ENCODE peak calls at places on chromosomes 12 and 14, in four cellular contexts. One of them, this sample, is unnamed.

GRCh38 chr14:38868415-38869290 is 234.4 kb downstream of the SEC23A start:
- DNase-seq in sciatic nerve: no peak
- DNase-seq in GM13977: no peak
- DNase-seq in NCI-H1092 treated with DMSO at 0.1 percent for 48 hours: peak; percentile 81
- DNase-seq in this sample: no peak

GRCh38 chr12:23140710-23141109 is 515.7 kb downstream of the ETNK1 start:
- DNase-seq in NCI-H1092 treated with DMSO at 0.1 percent for 48 hours: no peak
- DNase-seq in GM13977: no peak
- DNase-seq in sciatic nerve: no peak
- DNase-seq in this sample: no peak

GRCh38 chr14:45610303-45610702 is 357.3 kb upstream of the MIS18BP1 start:
- DNase-seq in NCI-H1092 treated with DMSO at 0.1 percent for 48 hours: no peak
- DNase-seq in sciatic nerve: no peak
- DNase-seq in GM13977: no peak
- DNase-seq in this sample: peak; percentile 21

GRCh38 chr12:74285773-74286172 is 251.9 kb upstream of the ATXN7L3B start:
- DNase-seq in sciatic nerve: no peak
- DNase-seq in GM13977: no peak
- DNase-seq in NCI-H1092 treated with DMSO at 0.1 percent for 48 hours: no peak
- DNase-seq in this sample: no peak

GRCh38 chr12:87136330-87136976 is 880.3 kb upstream of the MGAT4C start:
- DNase-seq in sciatic nerve: no peak
- DNase-seq in NCI-H1092 treated with DMSO at 0.1 percent for 48 hours: no peak
- DNase-seq in GM13977: no peak
- DNase-seq in this sample: no peak

GRCh38 chr12:2804390-2805145 is 7.9 kb upstream of the ITFG2 start:
- DNase-seq in GM13977: no peak
- DNase-seq in NCI-H1092 treated with DMSO at 0.1 percent for 48 hours: no peak
- DNase-seq in sciatic nerve: no peak
- DNase-seq in this sample: peak; percentile 42

GRCh38 chr12:108722992-108723766 is 8.1 kb downstream of the CORO1C start:
- DNase-seq in sciatic nerve: no peak
- DNase-seq in NCI-H1092 treated with DMSO at 0.1 percent for 48 hours: no peak
- DNase-seq in GM13977: no peak
- DNase-seq in this sample: no peak

GRCh38 chr12:108145011-108145410 is 15.9 kb downstream of the WSCD2 start:
- DNase-seq in GM13977: no peak
- DNase-seq in NCI-H1092 treated with DMSO at 0.1 percent for 48 hours: no peak
- DNase-seq in sciatic nerve: no peak
- DNase-seq in this sample: no peak

GRCh38 chr12:8665729-8666128 is 3.1 kb upstream of the MFAP5 start:
- DNase-seq in GM13977: no peak
- DNase-seq in NCI-H1092 treated with DMSO at 0.1 percent for 48 hours: no peak
- DNase-seq in sciatic nerve: no peak
- DNase-seq in this sample: no peak

GRCh38 chr12:30268036-30268435 is 427.6 kb downstream of the IPO8 start:
- DNase-seq in sciatic nerve: no peak
- DNase-seq in NCI-H1092 treated with DMSO at 0.1 percent for 48 hours: no peak
- DNase-seq in GM13977: no peak
- DNase-seq in this sample: no peak

GRCh38 chr14:100065161-100065871 is at the start of gene EVL:
- DNase-seq in GM13977: peak; percentile 51
- DNase-seq in sciatic nerve: no peak
- DNase-seq in NCI-H1092 treated with DMSO at 0.1 percent for 48 hours: no peak
- DNase-seq in this sample: no peak

GRCh38 chr14:101717663-101718490 is 43.6 kb upstream of the PPP2R5C start:
- DNase-seq in sciatic nerve: peak; percentile 28
- DNase-seq in NCI-H1092 treated with DMSO at 0.1 percent for 48 hours: no peak
- DNase-seq in GM13977: no peak
- DNase-seq in this sample: no peak

GRCh38 chr12:132908145-132909029 is 21.0 kb upstream of the CHFR start:
- DNase-seq in GM13977: peak; percentile 95
- DNase-seq in sciatic nerve: peak; percentile 98
- DNase-seq in NCI-H1092 treated with DMSO at 0.1 percent for 48 hours: peak; percentile 98
- DNase-seq in this sample: peak; percentile 99

GRCh38 chr14:97442363-97442762 is 645.2 kb downstream of the VRK1 start:
- DNase-seq in GM13977: no peak
- DNase-seq in NCI-H1092 treated with DMSO at 0.1 percent for 48 hours: no peak
- DNase-seq in sciatic nerve: no peak
- DNase-seq in this sample: no peak

GRCh38 chr14:103867523-103867953 is 20.2 kb upstream of the PPP1R13B start:
- DNase-seq in GM13977: no peak
- DNase-seq in sciatic nerve: no peak
- DNase-seq in NCI-H1092 treated with DMSO at 0.1 percent for 48 hours: peak; percentile 24
- DNase-seq in this sample: no peak

GRCh38 chr12:117805865-117806264 is 162.9 kb downstream of the KSR2 start:
- DNase-seq in GM13977: no peak
- DNase-seq in sciatic nerve: no peak
- DNase-seq in NCI-H1092 treated with DMSO at 0.1 percent for 48 hours: no peak
- DNase-seq in this sample: no peak

GRCh38 chr12:31768046-31768445 is 39.2 kb upstream of the AMN1 start:
- DNase-seq in sciatic nerve: no peak
- DNase-seq in GM13977: no peak
- DNase-seq in NCI-H1092 treated with DMSO at 0.1 percent for 48 hours: no peak
- DNase-seq in this sample: no peak

GRCh38 chr12:75870878-75871277 is 160.7 kb downstream of the PHLDA1 start:
- DNase-seq in sciatic nerve: no peak
- DNase-seq in GM13977: no peak
- DNase-seq in NCI-H1092 treated with DMSO at 0.1 percent for 48 hours: no peak
- DNase-seq in this sample: no peak

GRCh38 chr14:95334044-95334443 is 14.3 kb upstream of the CLMN start:
- DNase-seq in GM13977: no peak
- DNase-seq in sciatic nerve: no peak
- DNase-seq in NCI-H1092 treated with DMSO at 0.1 percent for 48 hours: no peak
- DNase-seq in this sample: no peak

GRCh38 chr12:24125280-24125679 is 175.8 kb upstream of the SOX5 start:
- DNase-seq in sciatic nerve: no peak
- DNase-seq in NCI-H1092 treated with DMSO at 0.1 percent for 48 hours: no peak
- DNase-seq in GM13977: no peak
- DNase-seq in this sample: no peak

GRCh38 chr14:30988509-30988908 is 36.9 kb upstream of the AP4S1 start:
- DNase-seq in GM13977: no peak
- DNase-seq in NCI-H1092 treated with DMSO at 0.1 percent for 48 hours: no peak
- DNase-seq in sciatic nerve: no peak
- DNase-seq in this sample: no peak

GRCh38 chr12:43357141-43357540 is 194.9 kb downstream of the ADAMTS20 start:
- DNase-seq in NCI-H1092 treated with DMSO at 0.1 percent for 48 hours: no peak
- DNase-seq in sciatic nerve: no peak
- DNase-seq in GM13977: no peak
- DNase-seq in this sample: no peak

GRCh38 chr14:70177092-70177491 is 11.7 kb downstream of the SLC8A3 start:
- DNase-seq in sciatic nerve: no peak
- DNase-seq in NCI-H1092 treated with DMSO at 0.1 percent for 48 hours: no peak
- DNase-seq in GM13977: no peak
- DNase-seq in this sample: no peak

GRCh38 chr14:80959448-80960006 is 4.1 kb downstream of the TSHR start:
- DNase-seq in sciatic nerve: no peak
- DNase-seq in NCI-H1092 treated with DMSO at 0.1 percent for 48 hours: peak; percentile 53
- DNase-seq in GM13977: peak; percentile 65
- DNase-seq in this sample: no peak

GRCh38 chr14:105199093-105199492 is 18.0 kb upstream of the NUDT14 start:
- DNase-seq in NCI-H1092 treated with DMSO at 0.1 percent for 48 hours: no peak
- DNase-seq in GM13977: no peak
- DNase-seq in sciatic nerve: no peak
- DNase-seq in this sample: no peak

GRCh38 chr12:93573552-93574223 is 1.2 kb downstream of the SOCS2 start:
- DNase-seq in GM13977: peak; percentile 28
- DNase-seq in NCI-H1092 treated with DMSO at 0.1 percent for 48 hours: no peak
- DNase-seq in sciatic nerve: no peak
- DNase-seq in this sample: peak; percentile 32

GRCh38 chr12:51393676-51394545 is 2.7 kb upstream of the GALNT6 start:
- DNase-seq in GM13977: no peak
- DNase-seq in sciatic nerve: no peak
- DNase-seq in NCI-H1092 treated with DMSO at 0.1 percent for 48 hours: no peak
- DNase-seq in this sample: peak; percentile 22

GRCh38 chr12:113142886-113143329 is 6.6 kb upstream of the CFAP73 start:
- DNase-seq in sciatic nerve: no peak
- DNase-seq in GM13977: no peak
- DNase-seq in NCI-H1092 treated with DMSO at 0.1 percent for 48 hours: no peak
- DNase-seq in this sample: no peak

GRCh38 chr12:111758120-111758561 is 8.6 kb upstream of the ALDH2 start:
- DNase-seq in sciatic nerve: no peak
- DNase-seq in GM13977: no peak
- DNase-seq in NCI-H1092 treated with DMSO at 0.1 percent for 48 hours: no peak
- DNase-seq in this sample: peak; percentile 52

GRCh38 chr14:103348154-103348553 is 14.1 kb downstream of the EIF5 start:
- DNase-seq in GM13977: no peak
- DNase-seq in NCI-H1092 treated with DMSO at 0.1 percent for 48 hours: no peak
- DNase-seq in sciatic nerve: no peak
- DNase-seq in this sample: no peak

GRCh38 chr12:49939307-49939706 is 11.2 kb upstream of the AQP2 start:
- DNase-seq in sciatic nerve: no peak
- DNase-seq in NCI-H1092 treated with DMSO at 0.1 percent for 48 hours: no peak
- DNase-seq in GM13977: no peak
- DNase-seq in this sample: peak; percentile 35

GRCh38 chr14:59919582-59920377 is at the start of gene LRRC9:
- DNase-seq in NCI-H1092 treated with DMSO at 0.1 percent for 48 hours: peak; percentile 97
- DNase-seq in sciatic nerve: peak; percentile 58
- DNase-seq in GM13977: no peak
- DNase-seq in this sample: peak; percentile 73

GRCh38 chr12:93422050-93422449 is 19.7 kb downstream of the UBE2N start:
- DNase-seq in GM13977: no peak
- DNase-seq in sciatic nerve: no peak
- DNase-seq in NCI-H1092 treated with DMSO at 0.1 percent for 48 hours: no peak
- DNase-seq in this sample: no peak

GRCh38 chr14:77059276-77059934 is 30.9 kb upstream of the IRF2BPL start:
- DNase-seq in GM13977: no peak
- DNase-seq in sciatic nerve: no peak
- DNase-seq in NCI-H1092 treated with DMSO at 0.1 percent for 48 hours: peak; percentile 80
- DNase-seq in this sample: peak; percentile 51

GRCh38 chr14:36070056-36071043 is 106.2 kb downstream of the PTCSC3 start:
- DNase-seq in sciatic nerve: peak; percentile 68
- DNase-seq in GM13977: peak; percentile 44
- DNase-seq in NCI-H1092 treated with DMSO at 0.1 percent for 48 hours: peak; percentile 74
- DNase-seq in this sample: peak; percentile 70

GRCh38 chr14:87898301-87898700 is 94.7 kb downstream of the GALC start:
- DNase-seq in NCI-H1092 treated with DMSO at 0.1 percent for 48 hours: no peak
- DNase-seq in GM13977: no peak
- DNase-seq in sciatic nerve: no peak
- DNase-seq in this sample: no peak

GRCh38 chr14:79551591-79551990 is 659.7 kb downstream of the DIO2 start:
- DNase-seq in NCI-H1092 treated with DMSO at 0.1 percent for 48 hours: peak; percentile 14
- DNase-seq in sciatic nerve: no peak
- DNase-seq in GM13977: no peak
- DNase-seq in this sample: no peak

GRCh38 chr12:49974231-49974675 is 1.5 kb downstream of the AQP6 start:
- DNase-seq in GM13977: no peak
- DNase-seq in NCI-H1092 treated with DMSO at 0.1 percent for 48 hours: peak; percentile 15
- DNase-seq in sciatic nerve: peak; percentile 82
- DNase-seq in this sample: peak; percentile 80